ENCODE peak calls at places on chromosomes 3 and 15, in four cellular contexts. E is activated CD8-positive, alpha-beta T cell treated with anti-CD3 and anti-CD28 coated beads for 36 hours; R is neural crest cell; V is psoas muscle. A is an unnamed sample.

GRCh38 chr3:58111513-58112184 is 99.1 kb downstream of the DNASE1L3 start:
- DNase-seq in E (peak), R (no peak), V (no peak), A (peak)

GRCh38 chr15:99123706-99124451 is 19.0 kb downstream of the SYNM start:
- DNase-seq in E (no peak), R (no peak), V (peak), A (peak)

GRCh38 chr15:64536244-64536836 is 76.0 kb downstream of the ZNF609 start:
- DNase-seq in E (no peak), R (no peak), V (no peak), A (peak)

GRCh38 chr3:120625199-120625598 is 29.1 kb downstream of the NDUFB4 start:
- DNase-seq in E (no peak), R (no peak), V (no peak), A (no peak)

GRCh38 chr15:64989331-64990167 is at the start of gene SPG21:
- DNase-seq in E (peak), R (peak), V (peak), A (peak)

GRCh38 chr3:132654190-132654589 is 5.4 kb downstream of the ACAD11 start:
- DNase-seq in E (no peak), R (no peak), V (no peak), A (no peak)

GRCh38 chr15:67758610-67759300 is 66.6 kb upstream of the SKOR1 start:
- DNase-seq in E (no peak), R (no peak), V (no peak), A (no peak)

GRCh38 chr15:52503788-52504496 is 24.7 kb downstream of the MYO5A start:
- DNase-seq in E (no peak), R (no peak), V (no peak), A (no peak)

GRCh38 chr3:108589998-108590323 is 439 bp downstream of the DZIP3 start:
- DNase-seq in E (no peak), R (no peak), V (no peak), A (no peak)

GRCh38 chr15:98551936-98552562 is 96.3 kb upstream of the IGF1R start:
- DNase-seq in E (no peak), R (no peak), V (no peak), A (no peak)

GRCh38 chr3:197151562-197151961 is 121.9 kb upstream of the MELTF start:
- DNase-seq in E (no peak), R (no peak), V (peak), A (peak)

GRCh38 chr15:34987982-34988873 is at the start of gene ZNF770:
- DNase-seq in E (peak), R (peak), V (peak), A (peak)

GRCh38 chr3:13479332-13479581 is 849 bp upstream of the HDAC11 start:
- DNase-seq in E (peak), R (no peak), V (peak), A (peak)

GRCh38 chr3:74447221-74447620 is 167.2 kb downstream of the CNTN3 start:
- DNase-seq in E (no peak), R (no peak), V (no peak), A (no peak)

GRCh38 chr15:78302579-78302978 is 3.2 kb upstream of the SKIC8 start:
- DNase-seq in E (no peak), R (no peak), V (no peak), A (peak)

GRCh38 chr3:40704224-40704623 is 179.5 kb downstream of the ZNF621 start:
- DNase-seq in E (no peak), R (no peak), V (no peak), A (no peak)

GRCh38 chr3:123024056-123024455 is 3.5 kb downstream of the SEMA5B start:
- DNase-seq in E (no peak), R (no peak), V (no peak), A (no peak)

GRCh38 chr15:99956820-99957641 is 223.8 kb upstream of the LYSMD4 start:
- DNase-seq in E (no peak), R (no peak), V (no peak), A (no peak)

GRCh38 chr3:46393554-46394434 is 13.1 kb downstream of the CCR5AS start:
- DNase-seq in E (no peak), R (no peak), V (no peak), A (no peak)

GRCh38 chr3:24457719-24458118 is 36.9 kb downstream of the THRB start:
- DNase-seq in E (no peak), R (no peak), V (no peak), A (no peak)

GRCh38 chr3:142180761-142181362 is 31.5 kb upstream of the TFDP2 start:
- DNase-seq in E (peak), R (peak), V (no peak), A (peak)

GRCh38 chr3:124125320-124125719 is 133.4 kb upstream of the ROPN1 start:
- DNase-seq in E (no peak), R (no peak), V (no peak), A (no peak)

GRCh38 chr15:60004019-60004845 is at the start of gene FOXB1:
- DNase-seq in E (peak), R (no peak), V (no peak), A (no peak)

GRCh38 chr3:52121459-52121795 is 32.8 kb downstream of the POC1A start:
- DNase-seq in E (no peak), R (no peak), V (peak), A (no peak)

GRCh38 chr3:186411994-186412393 is 50.0 kb upstream of the DGKG start:
- DNase-seq in E (peak), R (no peak), V (no peak), A (no peak)

GRCh38 chr15:41465822-41466421 is 27.8 kb upstream of the ITPKA start:
- DNase-seq in E (peak), R (peak), V (no peak), A (peak)

GRCh38 chr3:132135628-132136333 is 101.0 kb upstream of the CPNE4 start:
- DNase-seq in E (no peak), R (no peak), V (no peak), A (peak)

GRCh38 chr3:64214002-64214696 is 11.1 kb downstream of the PRICKLE2 start:
- DNase-seq in E (no peak), R (no peak), V (peak), A (peak)

GRCh38 chr15:39599871-39600270 is 19.0 kb downstream of the THBS1 start:
- DNase-seq in E (no peak), R (no peak), V (no peak), A (no peak)

GRCh38 chr3:58164199-58164879 is 46.4 kb downstream of the DNASE1L3 start:
- DNase-seq in E (no peak), R (no peak), V (no peak), A (peak)

GRCh38 chr3:115401298-115401697 is 222.0 kb upstream of the GAP43 start:
- DNase-seq in E (no peak), R (no peak), V (no peak), A (no peak)

GRCh38 chr3:83890763-83891135 is 1068.0 kb upstream of the CADM2 start:
- DNase-seq in E (no peak), R (no peak), V (no peak), A (no peak)

GRCh38 chr15:25892126-25892525 is 29.0 kb upstream of the ATP10A start:
- DNase-seq in E (no peak), R (no peak), V (no peak), A (no peak)

GRCh38 chr3:186024210-186024609 is 84.7 kb downstream of the ETV5 start:
- DNase-seq in E (no peak), R (no peak), V (peak), A (no peak)

GRCh38 chr3:117238805-117239204 is 529.2 kb downstream of the TUSC7 start:
- DNase-seq in E (no peak), R (no peak), V (no peak), A (no peak)

GRCh38 chr15:41115652-41116115 is 396 bp downstream of the INO80 start:
- DNase-seq in E (peak), R (no peak), V (peak), A (peak)

GRCh38 chr3:118629821-118630220 is 404.8 kb downstream of the IGSF11 start:
- DNase-seq in E (no peak), R (no peak), V (no peak), A (no peak)

DNA sequence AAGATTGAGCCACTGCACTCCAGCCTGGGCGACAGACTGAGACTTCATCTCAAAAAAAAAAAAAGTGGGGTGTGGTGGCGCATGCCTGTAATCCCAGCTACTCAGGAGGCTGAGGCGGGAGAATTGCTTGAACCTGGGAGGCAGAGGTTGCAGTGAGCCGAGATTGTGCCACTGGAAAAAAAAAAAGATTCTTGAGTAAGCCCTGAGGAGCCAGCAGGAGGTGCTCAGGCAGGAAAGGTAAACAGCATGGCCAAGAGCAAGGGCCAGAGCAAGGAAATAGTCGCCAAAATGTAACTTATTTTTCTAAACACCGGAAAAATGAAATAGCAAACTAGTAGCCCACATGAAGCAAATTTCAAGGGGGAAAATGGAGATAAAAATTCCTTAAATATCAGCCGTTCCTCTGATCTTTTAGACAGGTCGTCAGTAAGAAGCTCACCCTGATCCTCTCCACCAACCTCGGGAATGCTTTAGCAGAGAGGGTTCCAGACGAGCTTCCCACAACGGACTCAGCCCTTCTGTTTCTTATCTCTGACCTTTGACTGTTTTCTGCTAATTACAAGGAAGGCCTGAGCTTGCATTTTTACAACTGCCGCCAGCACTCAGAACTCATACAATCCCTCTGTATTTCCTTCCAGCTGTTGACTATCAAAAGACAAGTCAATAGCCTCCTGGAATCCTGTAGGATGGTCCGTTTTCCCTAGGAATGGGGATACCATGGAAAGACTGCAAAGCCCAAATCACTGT is 45.0 kb upstream of the AKAP13 start:
- DNase-seq in E (no peak), R (no peak), V (no peak), A (no peak)
- TF ChIP-seq CTCF in E (no peak), R (no peak), V (no peak), A (no peak)

GRCh38 chr3:11625376-11626083 is 18.2 kb downstream of the VGLL4 start:
- DNase-seq in E (no peak), R (no peak), V (no peak), A (no peak)

GRCh38 chr3:11624704-11625375 is 18.9 kb downstream of the VGLL4 start:
- DNase-seq in E (peak), R (no peak), V (no peak), A (no peak)

GRCh38 chr3:11622846-11623550 is 20.7 kb downstream of the VGLL4 start:
- DNase-seq in E (no peak), R (no peak), V (no peak), A (no peak)

GRCh38 chr3:11626084-11626463 is 17.6 kb downstream of the VGLL4 start:
- DNase-seq in E (peak), R (no peak), V (no peak), A (no peak)

DNA sequence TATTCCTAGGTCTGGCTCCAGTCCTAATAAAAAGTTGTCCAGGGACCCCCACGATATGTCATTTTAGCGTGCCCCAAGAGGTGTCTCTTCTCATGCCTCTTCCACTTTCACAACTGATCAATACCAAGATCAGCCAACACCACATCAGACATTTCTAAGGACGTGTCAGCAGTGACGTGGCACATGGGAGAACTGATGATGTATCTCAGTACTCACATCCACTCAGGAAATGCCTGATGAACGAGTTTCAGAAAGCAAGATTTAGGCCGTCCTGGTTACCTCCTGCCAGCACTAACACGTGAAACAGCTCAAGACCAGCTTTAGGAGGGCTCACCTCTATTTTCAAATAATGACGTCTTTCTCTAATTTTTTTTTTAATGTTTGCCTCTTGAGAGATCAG is 19.6 kb downstream of the VGLL4 start:
- DNase-seq in E (peak), R (no peak), V (no peak), A (no peak)
- TF ChIP-seq CTCF in E (no peak), R (no peak), V (no peak), A (no peak)

GRCh38 chr3:190018460-190018859 is 102.2 kb downstream of the P3H2 start:
- DNase-seq in E (no peak), R (no peak), V (no peak), A (no peak)

GRCh38 chr3:190016966-190017365 is 103.7 kb downstream of the P3H2 start:
- DNase-seq in E (no peak), R (no peak), V (no peak), A (no peak)

GRCh38 chr3:190019020-190019419 is 101.7 kb downstream of the P3H2 start:
- DNase-seq in E (no peak), R (no peak), V (no peak), A (no peak)

GRCh38 chr3:190017575-190018288 is 103.0 kb downstream of the P3H2 start:
- DNase-seq in E (no peak), R (no peak), V (no peak), A (peak)

GRCh38 chr3:190019840-190020239 is 100.9 kb downstream of the P3H2 start:
- DNase-seq in E (no peak), R (no peak), V (no peak), A (peak)
- TF ChIP-seq CTCF in E (no peak), R (no peak), V (no peak), A (no peak)

GRCh38 chr3:160929595-160929994 is 173.6 kb downstream of the PPM1L start:
- DNase-seq in E (no peak), R (no peak), V (peak), A (peak)
- TF ChIP-seq CTCF in E (no peak), R (no peak), V (peak), A (no peak)

DNA sequence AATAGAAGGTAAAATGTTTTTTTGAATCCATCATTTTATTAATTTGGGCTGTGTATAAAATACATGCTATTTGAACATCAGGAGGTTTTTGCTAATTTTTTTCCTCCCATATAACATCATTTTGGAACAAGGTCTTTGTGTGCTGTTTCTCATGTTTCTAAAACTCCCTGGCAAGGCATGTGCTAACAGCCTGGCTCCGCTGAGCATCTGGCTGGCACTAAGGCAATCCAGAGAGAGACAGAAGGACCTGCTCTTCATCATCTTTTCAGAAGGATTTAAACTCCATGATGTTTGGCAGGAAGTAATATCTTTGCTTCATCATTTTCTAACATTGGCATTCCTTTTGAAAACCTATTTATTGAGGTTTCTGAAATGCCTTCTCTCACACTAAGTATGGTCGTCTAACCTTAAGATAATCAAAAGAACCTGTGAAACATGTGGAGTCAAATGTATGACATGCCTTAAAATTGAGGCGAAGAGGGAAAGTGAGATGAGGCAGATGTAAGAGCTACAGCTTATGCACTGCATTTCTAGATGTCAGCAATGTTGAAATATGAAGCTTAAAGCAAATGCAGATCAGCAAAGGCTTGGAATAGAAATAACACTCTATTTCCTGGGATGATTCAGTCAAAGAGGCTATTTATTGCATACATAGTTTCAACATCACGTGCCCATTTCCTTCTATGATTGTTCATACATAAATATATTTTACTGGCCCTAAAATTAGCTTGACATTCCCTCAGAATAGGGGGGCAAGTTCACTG is 592.0 kb downstream of the ZNF385D start:
- DNase-seq in E (no peak), R (no peak), V (no peak), A (no peak)
- TF ChIP-seq CTCF in E (no peak), R (no peak), V (no peak), A (no peak)